ENCODE peak calls at places on chromosomes 6 and 20, in seven cellular contexts. C is naive thymus-derived CD4-positive, alpha-beta T cell; S is small intestine; Y is adrenal gland; M is left lung; O is cardiac muscle cell; Z is endodermal cell. X is an unnamed sample.

GRCh38 chr6:166903027-166903426 is 53.3 kb downstream of the RNASET2 start:
- DNase-seq in C (no peak), S (no peak), Y (no peak), M (no peak), O (no peak), Z (no peak), X (no peak)

GRCh38 chr6:108673602-108674001 is 112.9 kb downstream of the FOXO3 start:
- DNase-seq in C (no peak), S (peak; percentile 44), Y (no peak), M (no peak), O (no peak), Z (no peak), X (no peak)

GRCh38 chr20:24316731-24317130 is 152.7 kb upstream of the SYNDIG1 start:
- DNase-seq in C (no peak), S (no peak), Y (no peak), M (no peak), O (no peak), Z (no peak), X (no peak)

GRCh38 chr20:43667341-43668132 is 623 bp downstream of the MYBL2 start:
- DNase-seq in C (no peak), S (no peak), Y (no peak), M (peak; percentile 69), O (peak; percentile 9), Z (peak; percentile 84), X (no peak)

GRCh38 chr6:152975204-152975915 is 7.5 kb downstream of the FBXO5 start:
- DNase-seq in C (no peak), S (peak; percentile 46), Y (no peak), M (no peak), O (no peak), Z (no peak), X (no peak)

GRCh38 chr20:420169-420620 is 12.1 kb downstream of the RBCK1 start:
- DNase-seq in C (no peak), S (no peak), Y (no peak), M (peak; percentile 75), O (no peak), Z (no peak), X (no peak)

GRCh38 chr20:33676652-33677645 is 2.7 kb upstream of the NECAB3 start:
- DNase-seq in C (no peak), S (no peak), Y (no peak), M (no peak), O (no peak), Z (peak; percentile 46), X (no peak)

GRCh38 chr20:63337786-63338420 is 23.2 kb downstream of the CHRNA4 start:
- DNase-seq in C (no peak), S (no peak), Y (no peak), M (no peak), O (no peak), Z (no peak), X (no peak)

GRCh38 chr20:20003088-20003954 is 13.8 kb upstream of the NAA20 start:
- DNase-seq in C (no peak), S (no peak), Y (no peak), M (no peak), O (no peak), Z (no peak), X (no peak)

GRCh38 chr20:32858189-32858588 is 534 bp upstream of the EFCAB8 start:
- DNase-seq in C (no peak), S (no peak), Y (no peak), M (no peak), O (no peak), Z (no peak), X (no peak)

GRCh38 chr6:13926378-13926777 is 1.6 kb downstream of the RNF182 start:
- DNase-seq in C (no peak), S (no peak), Y (no peak), M (no peak), O (no peak), Z (no peak), X (no peak)
- H3K4me3 ChIP-seq in C (no peak overlapping the region), S (no peak overlapping the region), Y (no peak overlapping the region), M (no peak overlapping the region), O (no peak overlapping the region), Z (no peak overlapping the region), X (no peak overlapping the region)

GRCh38 chr6:41059569-41059968 is 6.6 kb downstream of the APOBEC2 start:
- DNase-seq in C (no peak), S (no peak), Y (no peak), M (no peak), O (no peak), Z (no peak), X (no peak)
- H3K4me1 ChIP-seq in C (no peaks in the 10 kb centered on the region), S (peaks cover 25% of the 10 kb centered on the region), Y (no peaks in the 10 kb centered on the region), M (no peaks in the 10 kb centered on the region), O (peaks cover 92% of the 10 kb centered on the region), Z (peaks cover 23% of the 10 kb centered on the region), X (no peaks in the 10 kb centered on the region)

GRCh38 chr6:161414180-161414579 is 140.3 kb upstream of the AGPAT4 start:
- DNase-seq in C (no peak), S (no peak), Y (no peak), M (no peak), O (no peak), Z (no peak), X (no peak)
- H3K4me3 ChIP-seq in C (no peak overlapping the region), S (no peak overlapping the region), Y (no peak overlapping the region), M (no peak overlapping the region), O (no peak overlapping the region), Z (no peak overlapping the region), X (no peak overlapping the region)

GRCh38 chr20:48818481-48818987 is 9.3 kb downstream of the PREX1 start:
- DNase-seq in C (no peak), S (no peak), Y (no peak), M (no peak), O (no peak), Z (no peak), X (peak; percentile 21)
- H3K4me1 ChIP-seq in C (peaks cover 84% of the 10 kb centered on the region), S (no peaks in the 10 kb centered on the region), Y (peaks cover 39% of the 10 kb centered on the region), M (peaks cover 100% of the 10 kb centered on the region), O (no peaks in the 10 kb centered on the region), Z (peaks cover 15% of the 10 kb centered on the region), X (peaks cover 91% of the 10 kb centered on the region)

DNA sequence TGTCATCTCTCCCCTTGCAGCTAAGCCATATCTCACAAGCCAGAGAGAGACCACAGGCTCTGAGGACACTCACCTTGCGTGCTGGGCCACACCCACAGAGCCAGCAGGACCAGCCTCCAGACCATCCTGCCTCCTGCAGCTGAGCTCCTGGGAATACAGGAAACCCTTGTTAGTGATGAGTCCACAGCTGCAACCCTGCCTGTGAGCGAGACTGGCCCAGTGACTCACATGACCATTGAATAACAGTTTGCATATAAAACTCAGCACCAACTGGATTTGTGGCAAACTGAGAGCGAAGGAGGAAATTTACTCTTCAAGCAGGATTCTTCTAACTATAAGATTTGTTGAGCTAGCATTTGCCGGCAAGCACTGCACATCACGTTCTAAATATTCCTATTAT is 3.0 kb downstream of the THBS2 start:
- DNase-seq in C (no peak), S (no peak), Y (peak; percentile 14), M (peak; percentile 17), O (no peak), Z (peak; percentile 83), X (no peak)
- H3K4me3 ChIP-seq in C (no peak overlapping the region), S (no peak overlapping the region), Y (no peak overlapping the region), M (no peak overlapping the region), O (no peak overlapping the region), Z (no peak overlapping the region), X (no peak overlapping the region)